ENCODE peak calls at places on chromosomes 6 and 20, in eight cellular contexts. J is fibroblast of pulmonary artery, C is upper lobe of left lung, O is GM13977, K is prostate gland, Y is GM13976, H is omental fat pad, M is AG10803. Z is an unnamed sample.

GRCh38 chr6:88855521-88856152 is 107.8 kb downstream of the RNGTT start:
- DNase-seq in J (no peak), C (no peak), O (no peak), K (no peak), Y (no peak), H (no peak), M (no peak), Z (no peak)

GRCh38 chr20:44572551-44573500 is 9.6 kb upstream of the PKIG start:
- DNase-seq in J (peak), C (no peak), O (no peak), K (peak), Y (no peak), H (no peak), M (peak), Z (peak)

GRCh38 chr6:166286831-166287271 is 21.3 kb downstream of the PRR18 start:
- DNase-seq in J (no peak), C (no peak), O (no peak), K (no peak), Y (peak), H (no peak), M (no peak), Z (no peak)

GRCh38 chr6:41497573-41497972 is 48.6 kb upstream of the FOXP4 start:
- DNase-seq in J (no peak), C (no peak), O (no peak), K (no peak), Y (no peak), H (no peak), M (no peak), Z (no peak)

GRCh38 chr6:11007715-11008608 is 36.1 kb downstream of the ELOVL2 start:
- DNase-seq in J (peak), C (no peak), O (no peak), K (no peak), Y (no peak), H (no peak), M (no peak), Z (peak)

GRCh38 chr6:144007455-144007778 is 642 bp downstream of the PLAGL1 start:
- DNase-seq in J (no peak), C (no peak), O (no peak), K (no peak), Y (no peak), H (no peak), M (no peak), Z (no peak)

GRCh38 chr6:42368156-42368555 is 83.6 kb downstream of the TRERF1 start:
- DNase-seq in J (peak), C (no peak), O (peak), K (no peak), Y (peak), H (no peak), M (no peak), Z (no peak)

GRCh38 chr6:7974932-7975763 is 64.6 kb upstream of the TXNDC5 start:
- DNase-seq in J (peak), C (peak), O (no peak), K (peak), Y (no peak), H (peak), M (peak), Z (peak)

GRCh38 chr6:53794073-53794719 is 609 bp upstream of the LRRC1 start:
- DNase-seq in J (peak), C (peak), O (peak), K (peak), Y (peak), H (no peak), M (peak), Z (peak)

GRCh38 chr6:34237722-34238506 is 1.2 kb downstream of the HMGA1 start:
- DNase-seq in J (no peak), C (peak), O (peak), K (no peak), Y (peak), H (no peak), M (no peak), Z (no peak)

GRCh38 chr6:28711325-28711724 is 185.6 kb downstream of the GPX5 start:
- DNase-seq in J (no peak), C (no peak), O (no peak), K (no peak), Y (no peak), H (no peak), M (no peak), Z (no peak)

GRCh38 chr20:50304883-50305635 is 114.4 kb downstream of the CEBPB start:
- DNase-seq in J (peak), C (peak), O (no peak), K (no peak), Y (no peak), H (no peak), M (peak), Z (peak)

GRCh38 chr6:169190970-169191369 is 62.7 kb downstream of the THBS2 start:
- DNase-seq in J (no peak), C (no peak), O (no peak), K (no peak), Y (no peak), H (no peak), M (no peak), Z (no peak)

GRCh38 chr6:147642458-147642857 is 134.0 kb downstream of the SAMD5 start:
- DNase-seq in J (peak), C (no peak), O (no peak), K (no peak), Y (no peak), H (no peak), M (no peak), Z (no peak)

GRCh38 chr6:53312355-53312754 is 36.4 kb downstream of the ELOVL5 start:
- DNase-seq in J (no peak), C (no peak), O (no peak), K (no peak), Y (no peak), H (no peak), M (no peak), Z (no peak)

GRCh38 chr6:105324386-105325000 is 78.4 kb downstream of the PREP start:
- DNase-seq in J (peak), C (no peak), O (no peak), K (no peak), Y (no peak), H (no peak), M (peak), Z (peak)

GRCh38 chr6:114785235-114786127 is 442.7 kb upstream of the HS3ST5 start:
- DNase-seq in J (peak), C (no peak), O (no peak), K (no peak), Y (no peak), H (no peak), M (no peak), Z (no peak)

GRCh38 chr6:157538698-157539097 is 157.7 kb downstream of the ZDHHC14 start:
- DNase-seq in J (no peak), C (no peak), O (no peak), K (no peak), Y (no peak), H (no peak), M (no peak), Z (no peak)

GRCh38 chr6:53854843-53855567 is 60.2 kb downstream of the LRRC1 start:
- DNase-seq in J (no peak), C (no peak), O (no peak), K (no peak), Y (no peak), H (no peak), M (no peak), Z (no peak)

GRCh38 chr6:150413768-150414167 is 45.0 kb downstream of the IYD start:
- DNase-seq in J (no peak), C (no peak), O (no peak), K (no peak), Y (no peak), H (no peak), M (no peak), Z (no peak)

GRCh38 chr20:62752181-62752670 is 43.6 kb downstream of the NTSR1 start:
- DNase-seq in J (no peak), C (no peak), O (no peak), K (no peak), Y (no peak), H (no peak), M (no peak), Z (no peak)

GRCh38 chr6:82712826-82713225 is 349.2 kb downstream of the TPBG start:
- DNase-seq in J (peak), C (no peak), O (peak), K (no peak), Y (peak), H (no peak), M (no peak), Z (peak)

GRCh38 chr6:37311666-37312473 is 41.9 kb upstream of the RNF8 start:
- DNase-seq in J (peak), C (no peak), O (no peak), K (no peak), Y (no peak), H (no peak), M (peak), Z (peak)

GRCh38 chr20:45547206-45547770 is at the start of gene EPPIN:
- DNase-seq in J (no peak), C (no peak), O (no peak), K (no peak), Y (no peak), H (no peak), M (no peak), Z (no peak)

GRCh38 chr6:53796451-53796780 is 1.6 kb downstream of the LRRC1 start:
- DNase-seq in J (no peak), C (no peak), O (no peak), K (no peak), Y (no peak), H (no peak), M (no peak), Z (no peak)

GRCh38 chr20:24131281-24131680 is 142.7 kb upstream of the GGTLC1 start:
- DNase-seq in J (no peak), C (no peak), O (no peak), K (no peak), Y (no peak), H (no peak), M (no peak), Z (no peak)

GRCh38 chr20:49482621-49483017 is at the start of gene KCNB1:
- DNase-seq in J (peak), C (peak), O (peak), K (peak), Y (peak), H (peak), M (peak), Z (peak)

GRCh38 chr20:42567409-42567808 is 622.3 kb downstream of the PTPRT start:
- DNase-seq in J (no peak), C (no peak), O (no peak), K (no peak), Y (no peak), H (no peak), M (no peak), Z (no peak)

GRCh38 chr6:161261797-161262196 is 12.1 kb downstream of the AGPAT4 start:
- DNase-seq in J (no peak), C (no peak), O (no peak), K (no peak), Y (no peak), H (no peak), M (no peak), Z (no peak)

GRCh38 chr6:16486661-16487060 is 248.3 kb downstream of the GMPR start:
- DNase-seq in J (no peak), C (no peak), O (no peak), K (no peak), Y (no peak), H (no peak), M (no peak), Z (no peak)

GRCh38 chr6:126307859-126308258 is 32.1 kb upstream of the CENPW start:
- DNase-seq in J (peak), C (no peak), O (no peak), K (no peak), Y (no peak), H (peak), M (peak), Z (peak)

GRCh38 chr6:126308367-126308766 is 31.5 kb upstream of the CENPW start:
- DNase-seq in J (no peak), C (no peak), O (no peak), K (no peak), Y (no peak), H (no peak), M (peak), Z (peak)

GRCh38 chr6:126312013-126312665 is 27.8 kb upstream of the CENPW start:
- DNase-seq in J (peak), C (no peak), O (peak), K (no peak), Y (peak), H (no peak), M (no peak), Z (peak)
- TF ChIP-seq CTCF in J (peak), C (peak), O (peak), K (no peak), Y (no peak), H (no peak), M (peak), Z (peak)

DNA sequence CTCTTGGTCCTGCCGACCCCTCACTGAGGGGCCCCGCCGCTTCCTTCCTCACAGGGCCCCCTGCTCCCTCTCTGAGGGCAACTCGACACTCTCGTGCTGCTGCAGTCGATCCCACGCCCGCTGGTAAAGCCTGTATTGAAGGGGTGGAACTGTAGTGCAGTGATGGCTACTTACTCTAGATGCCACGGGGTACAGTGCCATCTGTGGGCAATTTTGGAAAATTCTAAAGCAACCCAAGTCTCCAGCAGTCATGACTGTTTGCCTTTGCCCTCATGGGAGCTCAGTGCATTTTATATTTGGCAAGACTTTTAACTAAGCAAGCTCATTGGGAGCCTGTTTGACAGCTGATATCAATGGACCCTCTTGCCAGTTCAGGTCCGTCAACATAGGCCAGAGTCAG is 6.5 kb upstream of the C6orf136 start:
- DNase-seq in J (no peak), C (no peak), O (no peak), K (no peak), Y (no peak), H (no peak), M (no peak), Z (no peak)
- TF ChIP-seq CTCF in J (no peak), C (no peak), O (no peak), K (no peak), Y (no peak), H (no peak), M (no peak), Z (no peak)

GRCh38 chr6:162442675-162443074 is 284.9 kb downstream of the PRKN start:
- DNase-seq in J (no peak), C (no peak), O (no peak), K (no peak), Y (no peak), H (no peak), M (no peak), Z (peak)
- TF ChIP-seq CTCF in J (no peak), C (peak), O (no peak), K (no peak), Y (no peak), H (no peak), M (no peak), Z (peak)

GRCh38 chr6:24547243-24547642 is 52.5 kb downstream of the ALDH5A1 start:
- DNase-seq in J (peak), C (no peak), O (peak), K (no peak), Y (peak), H (no peak), M (no peak), Z (no peak)
- TF ChIP-seq CTCF in J (no peak), C (no peak), O (peak), K (no peak), Y (peak), H (no peak), M (no peak), Z (no peak)

DNA sequence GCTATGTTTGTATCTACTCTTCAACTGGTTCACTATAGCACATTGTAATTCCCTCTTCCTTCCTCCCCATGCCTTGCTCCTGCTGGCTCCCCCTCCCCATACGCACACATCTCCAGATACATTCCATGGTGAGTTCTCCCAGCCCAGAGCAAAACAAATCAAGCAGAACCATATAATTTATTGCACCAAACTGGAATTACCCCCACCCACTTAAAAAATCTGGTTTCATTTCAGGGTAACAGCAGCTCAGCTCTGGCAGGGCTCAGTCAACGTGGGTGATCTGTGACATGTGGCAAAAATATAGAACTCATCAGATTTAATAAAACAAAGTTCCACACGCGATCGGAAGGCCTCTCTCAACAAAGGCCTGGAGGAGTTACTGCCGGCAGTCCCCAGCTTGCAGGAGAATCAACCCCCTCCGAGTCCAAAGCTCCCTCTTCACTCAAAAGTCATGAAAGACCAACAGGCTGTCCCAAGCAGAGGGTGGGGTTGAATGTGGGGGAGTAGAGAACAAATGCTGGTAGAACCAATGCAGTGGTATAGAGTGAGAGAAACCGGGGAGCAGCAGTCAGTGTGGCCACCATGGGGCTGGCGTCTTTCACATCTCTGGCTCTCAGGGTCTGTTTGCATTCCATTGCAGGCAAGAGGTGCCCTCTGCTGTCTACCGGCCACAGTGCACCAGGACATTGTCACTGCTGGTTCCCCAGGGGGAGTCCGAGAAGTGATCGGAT is 323.3 kb upstream of the NT5E start:
- DNase-seq in J (peak), C (peak), O (peak), K (no peak), Y (peak), H (no peak), M (peak), Z (peak)
- TF ChIP-seq CTCF in J (peak), C (peak), O (peak), K (no peak), Y (peak), H (no peak), M (peak), Z (peak)

DNA sequence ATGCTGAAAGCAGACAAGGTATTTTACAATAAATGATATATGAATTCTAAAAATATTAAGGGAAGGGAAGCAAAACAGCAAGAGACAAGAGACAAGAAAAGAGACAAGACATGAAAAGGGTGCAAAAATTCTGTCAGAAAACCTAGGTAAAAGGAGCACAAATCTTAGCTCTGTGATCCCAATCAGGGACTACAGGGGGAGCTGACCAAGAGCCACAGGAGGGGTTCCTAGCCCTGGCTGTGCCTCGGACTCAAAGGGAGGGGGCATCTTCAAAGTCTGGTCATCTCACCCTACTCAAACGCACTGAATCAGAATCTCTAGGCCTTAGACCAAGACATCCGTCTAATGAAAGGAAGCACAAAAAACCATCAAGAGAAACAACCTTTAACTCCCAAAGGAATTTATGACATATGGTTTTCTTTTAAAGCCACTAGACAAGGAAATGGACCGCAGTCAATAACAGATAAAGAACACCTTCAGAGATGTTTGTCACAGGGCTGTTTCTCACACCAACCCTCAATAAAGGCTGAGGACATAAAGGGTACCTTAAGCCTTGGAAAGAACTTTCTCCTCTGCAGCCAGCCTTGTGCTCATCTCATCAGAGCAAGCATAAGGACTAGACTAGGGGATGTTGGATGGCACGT is 130.4 kb upstream of the CDYL start:
- DNase-seq in J (no peak), C (no peak), O (no peak), K (no peak), Y (no peak), H (no peak), M (no peak), Z (no peak)
- TF ChIP-seq CTCF in J (peak), C (no peak), O (no peak), K (no peak), Y (no peak), H (no peak), M (no peak), Z (peak)

GRCh38 chr20:32513031-32513866 is 71.9 kb downstream of the NOL4L start:
- DNase-seq in J (no peak), C (no peak), O (no peak), K (no peak), Y (no peak), H (no peak), M (no peak), Z (no peak)
- TF ChIP-seq CTCF in J (no peak), C (no peak), O (no peak), K (no peak), Y (no peak), H (no peak), M (no peak), Z (no peak)